ENCODE peak calls at places on chromosome 10, in eight cellular contexts. U is activated naive CD4-positive, alpha-beta T cell; S is stimulated activated CD4-positive, alpha-beta T cell treated with anti-CD3 and anti-CD28 coated beads, Interleukin-2, amount 100 ng/mL, for 48 hours; C is heart left ventricle; W is T-helper 1 cell; H is Peyer's patch; X is ACHN; E is stimulated activated CD8-positive, alpha-beta memory T cell treated with anti-CD3 and anti-CD28 coated beads, Interleukin-2, amount 100 ng/mL, for 1 hour. I is an unnamed sample.

GRCh38 chr10:122375761-122376160 is 1.3 kb downstream of the PLEKHA1 start:
- DNase-seq in U (no peak), S (no peak), C (no peak), W (no peak), H (no peak), X (no peak), E (no peak), I (no peak)

GRCh38 chr10:69974551-69975155 is 78.0 kb upstream of the MACROH2A2 start:
- DNase-seq in U (no peak), S (no peak), C (no peak), W (no peak), H (no peak), X (no peak), E (no peak), I (no peak)

GRCh38 chr10:104331208-104331838 is 6.9 kb downstream of the ITPRIP start:
- DNase-seq in U (no peak), S (no peak), C (peak; percentile 61), W (no peak), H (peak; percentile 47), X (peak; percentile 49), E (no peak), I (no peak)

GRCh38 chr10:28833313-28833712 is 156.0 kb downstream of the BAMBI start:
- DNase-seq in U (no peak), S (no peak), C (no peak), W (no peak), H (no peak), X (no peak), E (no peak), I (no peak)

GRCh38 chr10:96919785-96920425 is 87.8 kb downstream of the LCOR start:
- DNase-seq in U (no peak), S (no peak), C (no peak), W (no peak), H (no peak), X (no peak), E (no peak), I (no peak)

GRCh38 chr10:48243487-48243886 is 31.0 kb downstream of the FRMPD2 start:
- DNase-seq in U (no peak), S (no peak), C (no peak), W (no peak), H (no peak), X (no peak), E (no peak), I (no peak)

GRCh38 chr10:121593676-121594075 is 4.6 kb downstream of the FGFR2 start:
- DNase-seq in U (no peak), S (no peak), C (no peak), W (no peak), H (no peak), X (no peak), E (no peak), I (no peak)

GRCh38 chr10:100364735-100365391 is 17.8 kb downstream of the SCD start:
- DNase-seq in U (no peak), S (no peak), C (peak; percentile 70), W (no peak), H (peak; percentile 92), X (peak; percentile 86), E (no peak), I (peak; percentile 77)

GRCh38 chr10:68861253-68861652 is 33.9 kb downstream of the STOX1 start:
- DNase-seq in U (no peak), S (no peak), C (no peak), W (no peak), H (no peak), X (no peak), E (no peak), I (no peak)

GRCh38 chr10:6580279-6581029 is 378 bp upstream of the PRKCQ start:
- DNase-seq in U (peak; percentile 79), S (peak; percentile 90), C (peak; percentile 66), W (peak; percentile 78), H (peak; percentile 84), X (peak; percentile 57), E (peak; percentile 81), I (peak; percentile 77)

GRCh38 chr10:8061274-8062211 is 7.1 kb downstream of the GATA3 start:
- DNase-seq in U (no peak), S (no peak), C (no peak), W (no peak), H (peak; percentile 73), X (no peak), E (no peak), I (peak; percentile 41)

GRCh38 chr10:76882245-76882644 is 755.4 kb downstream of the KCNMA1 start:
- DNase-seq in U (no peak), S (no peak), C (no peak), W (no peak), H (no peak), X (no peak), E (no peak), I (no peak)

GRCh38 chr10:62852961-62853702 is 37.0 kb upstream of the EGR2 start:
- DNase-seq in U (no peak), S (no peak), C (no peak), W (no peak), H (peak; percentile 52), X (no peak), E (no peak), I (no peak)

GRCh38 chr10:127872011-127872741 is 20.6 kb downstream of the CLRN3 start:
- DNase-seq in U (no peak), S (no peak), C (peak; percentile 52), W (no peak), H (peak; percentile 44), X (no peak), E (no peak), I (no peak)

GRCh38 chr10:122120008-122120744 is 131.2 kb downstream of the TACC2 start:
- DNase-seq in U (no peak), S (no peak), C (no peak), W (no peak), H (no peak), X (no peak), E (no peak), I (no peak)

GRCh38 chr10:116802474-116802873 is 46.8 kb upstream of the ENO4 start:
- DNase-seq in U (no peak), S (no peak), C (no peak), W (no peak), H (no peak), X (no peak), E (no peak), I (no peak)

GRCh38 chr10:95168694-95169093 is 25.3 kb upstream of the ACSM6 start:
- DNase-seq in U (no peak), S (no peak), C (no peak), W (no peak), H (no peak), X (no peak), E (no peak), I (no peak)

GRCh38 chr10:31620236-31621151 is 301.5 kb downstream of the ZEB1 start:
- DNase-seq in U (no peak), S (no peak), C (peak; percentile 79), W (no peak), H (peak; percentile 53), X (no peak), E (no peak), I (peak; percentile 82)

GRCh38 chr10:74145133-74145532 is 5.5 kb downstream of the AP3M1 start:
- DNase-seq in U (no peak), S (no peak), C (no peak), W (no peak), H (no peak), X (peak; percentile 22), E (no peak), I (no peak)

GRCh38 chr10:24239289-24239688 is 30.4 kb downstream of the KIAA1217 start:
- DNase-seq in U (no peak), S (no peak), C (no peak), W (no peak), H (no peak), X (no peak), E (no peak), I (no peak)

GRCh38 chr10:80202934-80203834 is 2.2 kb downstream of the ANXA11 start:
- DNase-seq in U (no peak), S (peak; percentile 56), C (peak; percentile 80), W (peak; percentile 56), H (peak; percentile 88), X (peak; percentile 91), E (peak; percentile 42), I (no peak)

GRCh38 chr10:6013413-6014192 is 36.3 kb upstream of the IL15RA start:
- DNase-seq in U (no peak), S (no peak), C (no peak), W (no peak), H (no peak), X (no peak), E (no peak), I (no peak)

I was measured in sciatic nerve.